ENCODE peak calls at places on chromosomes 5 and 9, in five cellular contexts. One of them, this sample, is unnamed.

GRCh38 chr9:75019022-75019421 is 9.1 kb downstream of the CARNMT1 start:
- DNase-seq in T-helper 9 cell: no peak
- DNase-seq in PC-9: no peak
- DNase-seq in T-helper 17 cell: no peak
- DNase-seq in BE2C: no peak
- DNase-seq in this sample: no peak

GRCh38 chr5:9343146-9343850 is 202.6 kb downstream of the SEMA5A start:
- DNase-seq in T-helper 9 cell: no peak
- DNase-seq in PC-9: peak
- DNase-seq in T-helper 17 cell: no peak
- DNase-seq in BE2C: no peak
- DNase-seq in this sample: no peak

GRCh38 chr9:130265431-130266235 is at the start of gene HMCN2:
- DNase-seq in T-helper 9 cell: no peak
- DNase-seq in PC-9: no peak
- DNase-seq in T-helper 17 cell: no peak
- DNase-seq in BE2C: peak
- DNase-seq in this sample: no peak

GRCh38 chr9:98255064-98255577 is 328 bp downstream of the TBC1D2 start:
- DNase-seq in T-helper 9 cell: no peak
- DNase-seq in PC-9: no peak
- DNase-seq in T-helper 17 cell: no peak
- DNase-seq in BE2C: no peak
- DNase-seq in this sample: no peak

GRCh38 chr5:95798545-95798944 is 24.0 kb downstream of the GLRX start:
- DNase-seq in T-helper 9 cell: no peak
- DNase-seq in PC-9: no peak
- DNase-seq in T-helper 17 cell: no peak
- DNase-seq in BE2C: no peak
- DNase-seq in this sample: no peak

GRCh38 chr5:83476470-83476817 is 4.9 kb downstream of the VCAN start:
- DNase-seq in T-helper 9 cell: no peak
- DNase-seq in PC-9: no peak
- DNase-seq in T-helper 17 cell: no peak
- DNase-seq in BE2C: no peak
- DNase-seq in this sample: no peak

GRCh38 chr9:136926154-136926704 is 18.3 kb downstream of the FBXW5 start:
- DNase-seq in T-helper 9 cell: no peak
- DNase-seq in PC-9: no peak
- DNase-seq in T-helper 17 cell: no peak
- DNase-seq in BE2C: no peak
- DNase-seq in this sample: no peak

GRCh38 chr5:156570615-156571014 is 243.7 kb downstream of the SGCD start:
- DNase-seq in T-helper 9 cell: no peak
- DNase-seq in PC-9: no peak
- DNase-seq in T-helper 17 cell: no peak
- DNase-seq in BE2C: no peak
- DNase-seq in this sample: no peak

GRCh38 chr5:115787426-115787825 is 29.0 kb downstream of the CDO1 start:
- DNase-seq in T-helper 9 cell: no peak
- DNase-seq in PC-9: no peak
- DNase-seq in T-helper 17 cell: no peak
- DNase-seq in BE2C: no peak
- DNase-seq in this sample: no peak

GRCh38 chr5:109866051-109866450 is 176.3 kb downstream of the MAN2A1 start:
- DNase-seq in T-helper 9 cell: no peak
- DNase-seq in PC-9: no peak
- DNase-seq in T-helper 17 cell: no peak
- DNase-seq in BE2C: no peak
- DNase-seq in this sample: no peak

GRCh38 chr5:162852145-162852544 is 585.2 kb upstream of the CCNG1 start:
- DNase-seq in T-helper 9 cell: no peak
- DNase-seq in PC-9: no peak
- DNase-seq in T-helper 17 cell: no peak
- DNase-seq in BE2C: no peak
- DNase-seq in this sample: no peak

GRCh38 chr9:101463397-101463796 is 27.8 kb upstream of the ALDOB start:
- DNase-seq in T-helper 9 cell: no peak
- DNase-seq in PC-9: no peak
- DNase-seq in T-helper 17 cell: no peak
- DNase-seq in BE2C: no peak
- DNase-seq in this sample: no peak

GRCh38 chr5:50667079-50667652 is 729 bp downstream of the PARP8 start:
- DNase-seq in T-helper 9 cell: peak
- DNase-seq in PC-9: no peak
- DNase-seq in T-helper 17 cell: no peak
- DNase-seq in BE2C: peak
- DNase-seq in this sample: peak

GRCh38 chr5:110751902-110752762 is 13.3 kb downstream of the SLC25A46 start:
- DNase-seq in T-helper 9 cell: no peak
- DNase-seq in PC-9: no peak
- DNase-seq in T-helper 17 cell: no peak
- DNase-seq in BE2C: no peak
- DNase-seq in this sample: no peak

GRCh38 chr5:142306077-142306502 is 18.7 kb downstream of the SPRY4 start:
- DNase-seq in T-helper 9 cell: no peak
- DNase-seq in PC-9: no peak
- DNase-seq in T-helper 17 cell: no peak
- DNase-seq in BE2C: no peak
- DNase-seq in this sample: no peak

GRCh38 chr9:129858167-129858962 is 23.1 kb downstream of the USP20 start:
- DNase-seq in T-helper 9 cell: no peak
- DNase-seq in PC-9: no peak
- DNase-seq in T-helper 17 cell: no peak
- DNase-seq in BE2C: no peak
- DNase-seq in this sample: no peak

GRCh38 chr5:158406884-158407790 is 548.2 kb upstream of the CLINT1 start:
- DNase-seq in T-helper 9 cell: no peak
- DNase-seq in PC-9: no peak
- DNase-seq in T-helper 17 cell: no peak
- DNase-seq in BE2C: no peak
- DNase-seq in this sample: no peak

GRCh38 chr5:6601271-6601670 is 31.6 kb downstream of the NSUN2 start:
- DNase-seq in T-helper 9 cell: no peak
- DNase-seq in PC-9: no peak
- DNase-seq in T-helper 17 cell: no peak
- DNase-seq in BE2C: no peak
- DNase-seq in this sample: no peak

GRCh38 chr5:35754481-35754880 is 102.2 kb upstream of the IL7R start:
- DNase-seq in T-helper 9 cell: no peak
- DNase-seq in PC-9: no peak
- DNase-seq in T-helper 17 cell: no peak
- DNase-seq in BE2C: no peak
- DNase-seq in this sample: no peak

GRCh38 chr9:126650830-126651341 is 37.2 kb downstream of the LMX1B start:
- DNase-seq in T-helper 9 cell: no peak
- DNase-seq in PC-9: peak
- DNase-seq in T-helper 17 cell: no peak
- DNase-seq in BE2C: no peak
- DNase-seq in this sample: no peak

GRCh38 chr5:177389368-177390169 is 5.3 kb downstream of the SLC34A1 start:
- DNase-seq in T-helper 9 cell: peak
- DNase-seq in PC-9: peak
- DNase-seq in T-helper 17 cell: peak
- DNase-seq in BE2C: no peak
- DNase-seq in this sample: no peak

GRCh38 chr5:169838688-169839087 is 141.6 kb downstream of the INSYN2B start:
- DNase-seq in T-helper 9 cell: no peak
- DNase-seq in PC-9: no peak
- DNase-seq in T-helper 17 cell: no peak
- DNase-seq in BE2C: no peak
- DNase-seq in this sample: no peak

GRCh38 chr5:134511796-134512660 is 13.4 kb upstream of the JADE2 start:
- DNase-seq in T-helper 9 cell: no peak
- DNase-seq in PC-9: peak
- DNase-seq in T-helper 17 cell: no peak
- DNase-seq in BE2C: peak
- DNase-seq in this sample: peak

GRCh38 chr5:156934450-156935211 is 28.4 kb downstream of the TIMD4 start:
- DNase-seq in T-helper 9 cell: peak
- DNase-seq in PC-9: no peak
- DNase-seq in T-helper 17 cell: peak
- DNase-seq in BE2C: no peak
- DNase-seq in this sample: no peak

GRCh38 chr5:56202483-56202882 is 30.6 kb downstream of the ANKRD55 start:
- DNase-seq in T-helper 9 cell: no peak
- DNase-seq in PC-9: no peak
- DNase-seq in T-helper 17 cell: no peak
- DNase-seq in BE2C: no peak
- DNase-seq in this sample: no peak

GRCh38 chr5:179974946-179975712 is 67.4 kb upstream of the TBC1D9B start:
- DNase-seq in T-helper 9 cell: no peak
- DNase-seq in PC-9: no peak
- DNase-seq in T-helper 17 cell: no peak
- DNase-seq in BE2C: peak
- DNase-seq in this sample: no peak

GRCh38 chr9:108800632-108801099 is 55.1 kb downstream of the ACTL7B start:
- DNase-seq in T-helper 9 cell: no peak
- DNase-seq in PC-9: no peak
- DNase-seq in T-helper 17 cell: no peak
- DNase-seq in BE2C: no peak
- DNase-seq in this sample: no peak

GRCh38 chr9:107620801-107621200 is 131.2 kb upstream of the KLF4 start:
- DNase-seq in T-helper 9 cell: no peak
- DNase-seq in PC-9: no peak
- DNase-seq in T-helper 17 cell: no peak
- DNase-seq in BE2C: no peak
- DNase-seq in this sample: no peak

GRCh38 chr5:115661156-115661555 is 35.3 kb upstream of the TMED7 start:
- DNase-seq in T-helper 9 cell: no peak
- DNase-seq in PC-9: no peak
- DNase-seq in T-helper 17 cell: no peak
- DNase-seq in BE2C: no peak
- DNase-seq in this sample: no peak

GRCh38 chr9:114930063-114930812 is at the start of gene TNFSF8:
- DNase-seq in T-helper 9 cell: peak
- DNase-seq in PC-9: no peak
- DNase-seq in T-helper 17 cell: peak
- DNase-seq in BE2C: no peak
- DNase-seq in this sample: peak

GRCh38 chr5:128237000-128237399 is 153.4 kb downstream of the SLC12A2 start:
- DNase-seq in T-helper 9 cell: no peak
- DNase-seq in PC-9: no peak
- DNase-seq in T-helper 17 cell: no peak
- DNase-seq in BE2C: no peak
- DNase-seq in this sample: no peak

This sample was measured in left lung.